ENCODE peak calls at places on chromosomes 4 and X, in six cellular contexts. S is OCI-LY7, V is GM10248, Z is neural crest cell, T is natural killer cell, J is colonic mucosa. B is an unnamed sample.
A peak's percentile ranks its signal among the peaks of the same experiment; 100 is the strongest.

GRCh38 chrX:153380691-153381090 is 20.5 kb downstream of the PNMA6E start:
- DNase-seq in S (no peak), V (no peak), Z (no peak), T (no peak), J (no peak), B (no peak)

GRCh38 chr4:41256131-41256739 is 493 bp upstream of the UCHL1 start:
- DNase-seq in S (peak; percentile 27), V (no peak), Z (peak; percentile 6), T (no peak), J (no peak), B (peak; percentile 22)

GRCh38 chrX:16748425-16748824 is 29.0 kb downstream of the SYAP1 start:
- DNase-seq in S (no peak), V (no peak), Z (no peak), T (no peak), J (no peak), B (no peak)

GRCh38 chr4:153257151-153257620 is 52.9 kb downstream of the TRIM2 start:
- DNase-seq in S (no peak), V (peak; percentile 49), Z (peak; percentile 37), T (no peak), J (no peak), B (peak; percentile 47)

GRCh38 chrX:4572652-4573051 is 859.2 kb upstream of the PRKX start:
- DNase-seq in S (no peak), V (no peak), Z (no peak), T (no peak), J (no peak), B (no peak)

GRCh38 chr4:39045791-39046221 is 13.6 kb upstream of the TMEM156 start:
- DNase-seq in S (peak; percentile 40), V (no peak), Z (no peak), T (no peak), J (no peak), B (no peak)

GRCh38 chr4:152525878-152526277 is 10.0 kb downstream of the FBXW7 start:
- DNase-seq in S (no peak), V (no peak), Z (no peak), T (no peak), J (no peak), B (no peak)

GRCh38 chrX:122135070-122135469 is 1049.0 kb upstream of the GRIA3 start:
- DNase-seq in S (no peak), V (no peak), Z (no peak), T (no peak), J (no peak), B (no peak)

GRCh38 chrX:103919336-103919682 is 43.1 kb upstream of the TMSB15B start:
- DNase-seq in S (peak; percentile 73), V (peak; percentile 23), Z (no peak), T (no peak), J (peak; percentile 41), B (no peak)

GRCh38 chrX:136477026-136477425 is 10.7 kb upstream of the BRS3 start:
- DNase-seq in S (no peak), V (no peak), Z (no peak), T (no peak), J (no peak), B (no peak)

GRCh38 chr4:106681381-106681921 is 312.9 kb upstream of the GIMD1 start:
- DNase-seq in S (no peak), V (no peak), Z (no peak), T (no peak), J (no peak), B (no peak)

GRCh38 chr4:101274888-101275752 is 72.2 kb downstream of the PPP3CA start:
- DNase-seq in S (no peak), V (no peak), Z (no peak), T (no peak), J (no peak), B (no peak)

GRCh38 chrX:40176979-40177430 is 79.2 kb upstream of the BCOR start:
- DNase-seq in S (no peak), V (no peak), Z (no peak), T (no peak), J (peak; percentile 26), B (no peak)

GRCh38 chr4:72909461-72909860 is 160.1 kb downstream of the COX18 start:
- DNase-seq in S (peak; percentile 3), V (no peak), Z (no peak), T (no peak), J (no peak), B (no peak)

GRCh38 chr4:99033956-99034355 is 38.4 kb downstream of the METAP1 start:
- DNase-seq in S (no peak), V (no peak), Z (no peak), T (no peak), J (no peak), B (no peak)

GRCh38 chr4:39541987-39542632 is 14.9 kb upstream of the UGDH start:
- DNase-seq in S (no peak), V (no peak), Z (no peak), T (no peak), J (no peak), B (no peak)

GRCh38 chrX:145825896-145826295 is 8.3 kb downstream of the SLITRK2 start:
- DNase-seq in S (peak; percentile 1), V (no peak), Z (no peak), T (no peak), J (no peak), B (no peak)

GRCh38 chrX:72247206-72247944 is 8.5 kb upstream of the ERCC6L start:
- DNase-seq in S (no peak), V (no peak), Z (no peak), T (no peak), J (peak; percentile 88), B (no peak)

GRCh38 chr4:77001907-77002306 is 52.4 kb downstream of the SEPTIN11 start:
- DNase-seq in S (no peak), V (no peak), Z (no peak), T (no peak), J (no peak), B (no peak)

GRCh38 chr4:42603865-42604264 is 53.0 kb downstream of the ATP8A1 start:
- DNase-seq in S (no peak), V (no peak), Z (no peak), T (no peak), J (no peak), B (no peak)

GRCh38 chr4:8614365-8615193 is 22.0 kb downstream of the CPZ start:
- DNase-seq in S (no peak), V (no peak), Z (no peak), T (no peak), J (no peak), B (no peak)

GRCh38 chrX:100648601-100649417 is 4.8 kb downstream of the SRPX2 start:
- DNase-seq in S (no peak), V (no peak), Z (no peak), T (no peak), J (peak; percentile 35), B (no peak)

GRCh38 chr4:79445371-79445781 is 37.3 kb upstream of the GK2 start:
- DNase-seq in S (no peak), V (no peak), Z (no peak), T (no peak), J (no peak), B (peak; percentile 10)

GRCh38 chr4:1111259-1111809 is 2.0 kb downstream of the RNF212 start:
- DNase-seq in S (no peak), V (no peak), Z (no peak), T (no peak), J (no peak), B (no peak)

GRCh38 chrX:13028871-13029336 is 15.5 kb downstream of the FAM9C start:
- DNase-seq in S (no peak), V (no peak), Z (no peak), T (no peak), J (no peak), B (no peak)

GRCh38 chrX:2710041-2710471 is 19.0 kb downstream of the CD99 start:
- DNase-seq in S (no peak), V (no peak), Z (no peak), T (no peak), J (no peak), B (no peak)

GRCh38 chr4:114615435-114615834 is 16.8 kb downstream of the UGT8 start:
- DNase-seq in S (no peak), V (no peak), Z (no peak), T (no peak), J (peak; percentile 40), B (no peak)

GRCh38 chr4:154616731-154617130 is 4.3 kb upstream of the FGG start:
- DNase-seq in S (peak; percentile 35), V (peak; percentile 37), Z (no peak), T (no peak), J (no peak), B (no peak)

GRCh38 chr4:184807797-184808718 is 17.7 kb downstream of the ACSL1 start:
- DNase-seq in S (no peak), V (no peak), Z (peak; percentile 56), T (no peak), J (no peak), B (no peak)

DNA sequence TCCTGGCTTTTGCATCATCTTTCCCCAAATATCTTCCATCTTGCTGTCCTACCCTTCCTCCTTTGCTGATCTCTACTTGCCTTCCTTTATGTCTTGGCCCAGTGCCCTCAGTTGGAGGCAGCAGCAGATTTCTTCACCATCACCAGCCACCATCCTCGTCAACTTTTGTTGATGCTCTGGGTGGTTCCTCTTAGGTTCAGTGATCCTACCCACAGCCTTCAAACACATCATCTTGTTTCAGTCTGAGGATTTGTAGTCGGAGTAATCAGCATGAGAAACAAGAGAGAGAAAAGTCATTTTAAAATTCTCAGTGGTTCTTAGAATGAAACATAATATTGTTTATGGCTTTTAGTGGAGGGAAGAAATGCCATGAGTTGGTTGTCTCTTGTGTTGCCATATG is 65.8 kb downstream of the FTHL17 start:
- DNase-seq in S (no peak), V (no peak), Z (no peak), T (no peak), J (no peak), B (no peak)
- TF ChIP-seq CTCF in S (no peak), V (no peak), Z (no peak), T (no peak), J (no peak), B (no peak)

GRCh38 chrX:124619710-124620109 is 273.3 kb downstream of the SH2D1A start:
- DNase-seq in S (no peak), V (no peak), Z (no peak), T (no peak), J (no peak), B (no peak)
- TF ChIP-seq CTCF in S (no peak), V (no peak), Z (no peak), T (no peak), J (no peak), B (no peak)

DNA sequence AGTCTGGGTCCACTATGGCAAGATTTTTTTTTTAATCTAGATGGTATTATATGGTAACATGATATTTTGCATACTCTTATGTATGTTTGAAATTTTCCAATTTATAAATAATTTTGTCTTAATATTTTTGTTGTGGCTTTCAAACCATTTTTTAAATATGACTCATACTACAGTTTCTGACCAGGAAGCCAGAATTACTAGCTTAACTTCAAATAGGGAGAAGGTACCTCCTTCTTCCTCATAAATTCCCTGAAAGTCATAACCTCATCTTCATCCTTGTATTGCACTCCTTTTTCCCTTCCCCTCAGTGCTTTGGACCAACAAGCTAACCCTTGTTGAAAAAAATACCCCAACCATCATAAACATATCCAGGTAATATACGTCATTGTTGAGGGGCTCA is 21.6 kb downstream of the ARAP2 start:
- DNase-seq in S (no peak), V (no peak), Z (no peak), T (no peak), J (no peak), B (no peak)
- TF ChIP-seq CTCF in S (no peak), V (no peak), Z (no peak), T (no peak), J (no peak), B (no peak)

GRCh38 chr4:104693601-104694201 is 199.0 kb upstream of the CXXC4 start:
- DNase-seq in S (peak; percentile 13), V (no peak), Z (no peak), T (no peak), J (no peak), B (no peak)
- TF ChIP-seq CTCF in S (peak; percentile 80), V (no peak), Z (peak; percentile 49), T (no peak), J (no peak), B (peak; percentile 13)